ENCODE peak calls at places on chromosome 10, in eight cellular contexts. X is HCT116; Y is gastrocnemius medialis; A is psoas muscle; T is IMR-90; S is neural progenitor cell; Q is CD8-positive, alpha-beta T cell; C is cardiac muscle cell. R is an unnamed sample.

GRCh38 chr10:86034710-86035109 is 331.9 kb downstream of the GRID1 start:
- DNase-seq in Y (no peak), S (no peak), T (no peak), C (no peak), Q (no peak), A (no peak), X (no peak), R (no peak)

GRCh38 chr10:74118794-74119193 is 31.8 kb downstream of the AP3M1 start:
- DNase-seq in Q (no peak), Y (no peak), S (no peak), T (no peak), X (peak), C (no peak), A (no peak), R (no peak)

GRCh38 chr10:75395955-75396860 is 5.4 kb downstream of the ZNF503 start:
- DNase-seq in A (no peak), Y (no peak), Q (no peak), S (peak), T (no peak), C (peak), X (no peak), R (no peak)

GRCh38 chr10:5889624-5890518 is at the start of the genes ANKRD16 and FBH1:
- DNase-seq in T (peak), Y (peak), X (peak), C (peak), Q (peak), A (peak), S (peak), R (peak)

GRCh38 chr10:50398383-50398782 is 147.1 kb upstream of the ASAH2 start:
- DNase-seq in T (peak), C (no peak), Q (no peak), X (no peak), S (no peak), A (no peak), Y (no peak), R (no peak)

GRCh38 chr10:119120413-119120867 is 16.5 kb downstream of the DENND10 start:
- DNase-seq in A (no peak), X (no peak), Y (peak), Q (no peak), T (peak), C (peak), S (no peak), R (no peak)

GRCh38 chr10:128747556-128748335 is 621.5 kb upstream of the MKI67 start:
- DNase-seq in A (no peak), Y (no peak), C (no peak), X (no peak), S (no peak), T (no peak), Q (no peak), R (no peak)

GRCh38 chr10:112958275-112958995 is 8.4 kb downstream of the TCF7L2 start:
- DNase-seq in A (no peak), S (no peak), Q (no peak), C (no peak), T (peak), X (no peak), Y (no peak), R (no peak)

GRCh38 chr10:88728107-88728763 is 22.2 kb downstream of the LIPK start:
- DNase-seq in Q (peak), A (no peak), T (no peak), Y (no peak), C (no peak), X (peak), S (peak), R (no peak)

GRCh38 chr10:8017276-8017675 is 37.2 kb upstream of the GATA3 start:
- DNase-seq in X (no peak), C (no peak), Y (no peak), T (peak), Q (no peak), A (no peak), S (no peak), R (no peak)

GRCh38 chr10:110456523-110457091 is 41.1 kb upstream of the DUSP5 start:
- DNase-seq in A (no peak), X (no peak), Q (no peak), S (no peak), Y (no peak), C (no peak), T (peak), R (peak)

GRCh38 chr10:21078410-21079329 is 181.6 kb upstream of the NEBL start:
- DNase-seq in X (peak), T (peak), S (peak), C (peak), A (peak), Y (no peak), Q (no peak), R (no peak)

GRCh38 chr10:113128450-113129105 is 178.5 kb downstream of the TCF7L2 start:
- DNase-seq in T (no peak), Q (no peak), S (peak), A (no peak), Y (no peak), C (no peak), X (no peak), R (no peak)

GRCh38 chr10:1545524-1545923 is 191.8 kb downstream of the ADARB2 start:
- DNase-seq in Q (no peak), Y (no peak), A (no peak), S (no peak), X (no peak), C (no peak), T (no peak), R (no peak)

GRCh38 chr10:78312197-78313046 is 278.8 kb downstream of the RPS24 start:
- DNase-seq in A (no peak), T (peak), S (no peak), C (peak), Q (no peak), X (no peak), Y (no peak), R (peak)

GRCh38 chr10:35126530-35127288 is at the start of gene CREM:
- DNase-seq in X (peak), T (peak), A (peak), Q (peak), S (peak), Y (peak), C (peak), R (peak)

GRCh38 chr10:100025528-100026070 is 15.9 kb upstream of the DNMBP start:
- DNase-seq in Q (no peak), C (no peak), A (peak), S (peak), T (no peak), Y (no peak), X (no peak), R (no peak)

GRCh38 chr10:43043773-43044394 is 33.0 kb upstream of the RET start:
- DNase-seq in C (no peak), S (no peak), Q (no peak), Y (no peak), A (no peak), X (no peak), T (no peak), R (peak)

GRCh38 chr10:84427903-84428650 is 99.7 kb downstream of the CCSER2 start:
- DNase-seq in T (peak), A (no peak), S (peak), C (no peak), Q (no peak), Y (no peak), X (no peak), R (no peak)

GRCh38 chr10:102231357-102232318 is 5.5 kb downstream of the ELOVL3 start:
- DNase-seq in Q (peak), A (peak), T (no peak), Y (no peak), C (peak), X (peak), S (peak), R (peak)

GRCh38 chr10:112389147-112389822 is 15.4 kb downstream of the ACSL5 start:
- DNase-seq in A (no peak), Q (peak), Y (no peak), T (peak), S (no peak), C (peak), X (peak), R (peak)

GRCh38 chr10:57661206-57661605 is 606.5 kb downstream of the IPMK start:
- DNase-seq in T (no peak), A (no peak), Q (no peak), X (no peak), C (no peak), S (no peak), Y (no peak), R (no peak)

GRCh38 chr10:21292763-21293517 is 232.5 kb downstream of the SKIDA1 start:
- DNase-seq in S (peak), Q (no peak), A (peak), Y (peak), C (peak), T (peak), X (peak), R (peak)

GRCh38 chr10:63866747-63867140 is 345.5 kb downstream of the REEP3 start:
- DNase-seq in S (peak), T (no peak), C (peak), A (no peak), Q (no peak), X (peak), Y (no peak), R (no peak)

GRCh38 chr10:103791291-103791690 is 64.1 kb downstream of the SH3PXD2A start:
- DNase-seq in X (no peak), C (no peak), Y (no peak), Q (no peak), T (no peak), A (peak), S (no peak), R (no peak)

GRCh38 chr10:95229724-95230627 is 35.9 kb downstream of the ACSM6 start:
- DNase-seq in T (peak), Q (no peak), C (no peak), A (no peak), S (peak), Y (no peak), X (peak), R (no peak)

GRCh38 chr10:68153473-68154210 is 44.4 kb downstream of the MYPN start:
- DNase-seq in Y (peak), X (peak), A (no peak), T (peak), C (peak), S (no peak), Q (no peak), R (peak)

GRCh38 chr10:5496261-5497250 is 2.8 kb downstream of the CALML5 start:
- DNase-seq in S (no peak), A (peak), C (no peak), X (no peak), Y (no peak), T (no peak), Q (no peak), R (peak)

GRCh38 chr10:119706521-119707278 is 19.1 kb upstream of the INPP5F start:
- DNase-seq in T (no peak), A (no peak), C (no peak), Y (no peak), Q (no peak), S (no peak), X (no peak), R (no peak)

GRCh38 chr10:30111340-30111980 is 52.1 kb upstream of the JCAD start:
- DNase-seq in Y (no peak), C (no peak), S (no peak), X (no peak), A (no peak), Q (no peak), T (peak), R (no peak)

GRCh38 chr10:91185239-91185875 is 35.1 kb upstream of the PCGF5 start:
- DNase-seq in T (peak), X (peak), S (no peak), C (no peak), A (peak), Y (no peak), Q (no peak), R (no peak)

GRCh38 chr10:9294865-9295264 is 1240.4 kb downstream of the GATA3 start:
- DNase-seq in S (no peak), A (no peak), T (no peak), X (no peak), Y (no peak), Q (no peak), C (no peak), R (no peak)

GRCh38 chr10:1607466-1607865 is 129.9 kb downstream of the ADARB2 start:
- DNase-seq in A (no peak), X (no peak), Q (no peak), T (no peak), S (no peak), Y (no peak), C (no peak), R (no peak)

GRCh38 chr10:71245420-71246325 is 33.3 kb downstream of the UNC5B start:
- DNase-seq in A (no peak), C (no peak), T (no peak), S (no peak), X (no peak), Y (no peak), Q (no peak), R (no peak)
- H3K4me3 ChIP-seq in A (no peak), C (no peak), T (no peak), S (no peak), X (no peak), Y (no peak), Q (no peak), R (peak)

GRCh38 chr10:131102147-131102546 is 209.4 kb downstream of the TCERG1L start:
- DNase-seq in Y (no peak), Q (no peak), T (no peak), C (no peak), X (no peak), S (no peak), A (peak), R (no peak)
- H3K27ac ChIP-seq in Y (no peak), Q (no peak), T (no peak), C (no peak), X (no peak), S (no peak), A (no peak), R (no peak)

GRCh38 chr10:93861825-93862224 is 32.0 kb upstream of the SLC35G1 start:
- DNase-seq in T (no peak), X (no peak), Q (no peak), A (no peak), S (no peak), Y (no peak), C (no peak), R (no peak)

GRCh38 chr10:93856349-93857140 is 37.2 kb upstream of the SLC35G1 start:
- DNase-seq in S (no peak), C (no peak), A (no peak), Q (no peak), T (no peak), X (no peak), Y (no peak), R (no peak)

GRCh38 chr10:93854985-93855384 is 38.8 kb upstream of the SLC35G1 start:
- DNase-seq in Y (no peak), A (no peak), X (no peak), T (no peak), S (no peak), Q (no peak), C (peak), R (no peak)

GRCh38 chr10:93859049-93859655 is 34.6 kb upstream of the SLC35G1 start:
- DNase-seq in A (no peak), C (no peak), Y (no peak), S (peak), Q (no peak), X (peak), T (peak), R (no peak)
- TF ChIP-seq CTCF in A (peak), C (peak), Y (no peak), S (peak), Q (no peak), X (peak), T (peak), R (no peak)

GRCh38 chr10:22333667-22334282 is 11.5 kb upstream of the SPAG6 start:
- DNase-seq in Q (no peak), T (no peak), C (no peak), X (no peak), Y (no peak), S (peak), A (no peak), R (no peak)
- H3K4me3 ChIP-seq in Q (peak), T (no peak), C (peak), X (no peak), Y (no peak), S (peak), A (no peak), R (no peak)

GRCh38 chr10:132559538-132559937 is 22.0 kb downstream of the INPP5A start:
- DNase-seq in S (no peak), C (no peak), T (no peak), Q (no peak), A (no peak), Y (no peak), X (no peak), R (no peak)
- H3K27ac ChIP-seq in S (no peak), C (no peak), T (no peak), Q (no peak), A (no peak), Y (no peak), X (no peak), R (no peak)

DNA sequence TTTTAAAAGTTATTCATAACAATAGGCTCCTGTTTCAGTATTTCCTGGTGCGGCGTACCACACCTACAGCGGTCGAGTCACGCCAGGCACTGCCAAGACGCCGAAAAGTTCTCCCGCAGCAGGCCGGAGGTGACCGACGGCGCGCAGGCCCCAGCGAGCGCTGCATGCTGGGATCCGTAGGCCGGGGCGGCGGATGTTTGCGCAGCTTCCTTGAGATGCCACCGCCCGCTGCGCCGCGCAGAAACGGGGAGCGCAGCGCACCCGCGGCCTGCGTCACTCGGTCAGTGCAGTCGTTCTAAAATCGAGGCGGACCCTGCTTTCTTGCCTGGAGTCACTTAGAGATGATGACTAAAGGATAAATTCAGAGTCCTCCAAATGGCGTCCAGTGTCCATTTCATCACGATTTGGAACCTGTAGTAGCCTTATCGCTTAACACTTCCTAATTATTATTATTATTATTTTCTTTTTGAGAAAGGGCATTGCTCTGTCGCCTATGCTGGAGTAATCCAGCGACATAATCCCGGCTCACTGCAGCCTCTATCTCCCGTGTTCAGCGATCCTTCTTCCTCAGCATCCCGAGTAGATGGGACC is 1.3 kb upstream of the KIF11 start:
- DNase-seq in Y (peak), X (peak), Q (peak), S (peak), T (peak), C (peak), A (peak), R (peak)
- TF ChIP-seq CTCF in Y (no peak), X (no peak), Q (no peak), S (no peak), T (no peak), C (no peak), A (no peak), R (no peak)

GRCh38 chr10:132445516-132446194 is 48.7 kb downstream of the PWWP2B start:
- DNase-seq in Y (no peak), Q (no peak), S (no peak), X (no peak), A (no peak), T (no peak), C (no peak), R (no peak)
- H3K4me3 ChIP-seq in Y (no peak), Q (no peak), S (no peak), X (no peak), A (no peak), T (no peak), C (no peak), R (no peak)

GRCh38 chr10:130787821-130788220 is 523.7 kb downstream of the TCERG1L start:
- DNase-seq in A (no peak), Y (no peak), X (no peak), S (no peak), C (no peak), T (no peak), Q (no peak), R (no peak)
- H3K27ac ChIP-seq in A (no peak), Y (no peak), X (no peak), S (no peak), C (no peak), T (no peak), Q (no peak), R (no peak)

R was measured in coronary artery.